ENCODE peak calls at places on chromosomes 2 and 18, in eight cellular contexts. B, U, M, K, T, Z, X and Q are unnamed samples.
A peak's percentile ranks its signal among the peaks of the same experiment; 100 is the strongest.

GRCh38 chr2:126655500-126656310 is at the start of gene GYPC:
- DNase-seq in M (peak; percentile 78), U (peak; percentile 90), Z (peak; percentile 82), T (peak; percentile 34), K (peak; percentile 82), X (no peak), B (no peak), Q (no peak)

GRCh38 chr18:61893304-61893970 is 630 bp upstream of the RNF152 start:
- DNase-seq in M (peak; percentile 76), B (no peak), T (peak; percentile 32), U (peak; percentile 69), K (peak; percentile 59), Z (peak; percentile 61), X (no peak), Q (peak; percentile 55)

GRCh38 chr2:88451647-88452150 is 794 bp downstream of the FOXI3 start:
- DNase-seq in U (no peak), B (no peak), Z (no peak), T (peak; percentile 4), X (no peak), K (no peak), M (no peak), Q (no peak)

GRCh38 chr18:56505971-56506370 is 132.4 kb downstream of the TXNL1 start:
- DNase-seq in Z (peak; percentile 37), U (no peak), X (no peak), T (no peak), B (no peak), M (no peak), K (no peak), Q (no peak)

GRCh38 chr2:237868631-237869356 is 9.4 kb downstream of the RAMP1 start:
- DNase-seq in X (no peak), U (no peak), B (no peak), M (peak; percentile 15), T (no peak), Z (peak; percentile 63), K (no peak), Q (no peak)

GRCh38 chr18:5416112-5416511 is 120.6 kb upstream of the ZBTB14 start:
- DNase-seq in X (no peak), M (no peak), U (no peak), T (no peak), K (no peak), B (no peak), Z (no peak), Q (no peak)

GRCh38 chr18:36519358-36519757 is 221.8 kb downstream of the FHOD3 start:
- DNase-seq in X (peak; percentile 7), T (no peak), Z (peak; percentile 52), U (no peak), K (no peak), B (no peak), M (no peak), Q (no peak)

GRCh38 chr2:236393581-236393980 is 129.4 kb upstream of the ASB18 start:
- DNase-seq in B (no peak), K (no peak), T (no peak), Z (no peak), X (no peak), U (no peak), M (no peak), Q (no peak)

GRCh38 chr2:208407667-208408066 is 1.1 kb downstream of the PTH2R start:
- DNase-seq in Z (peak; percentile 2), X (peak; percentile 55), B (no peak), T (peak; percentile 37), K (no peak), U (no peak), M (no peak), Q (no peak)

GRCh38 chr2:241680044-241680443 is 6.6 kb downstream of the DTYMK start:
- DNase-seq in B (no peak), U (no peak), Z (no peak), T (no peak), M (no peak), X (no peak), K (no peak), Q (no peak)

GRCh38 chr2:56369316-56369715 is 185.5 kb downstream of the CCDC85A start:
- DNase-seq in B (no peak), T (no peak), X (peak; percentile 29), K (no peak), M (no peak), Z (no peak), U (no peak), Q (no peak)

GRCh38 chr2:161005170-161005569 is 155.1 kb upstream of the TANK start:
- DNase-seq in Z (no peak), U (no peak), T (no peak), X (peak; percentile 23), K (no peak), M (no peak), B (no peak), Q (no peak)

GRCh38 chr2:160703648-160704585 is 210.3 kb upstream of the RBMS1 start:
- DNase-seq in U (no peak), M (no peak), K (no peak), X (no peak), B (no peak), Z (no peak), T (no peak), Q (no peak)

GRCh38 chr2:224517963-224518362 is 67.2 kb downstream of the CUL3 start:
- DNase-seq in X (no peak), M (no peak), T (no peak), B (no peak), Z (no peak), K (no peak), U (no peak), Q (no peak)

GRCh38 chr2:224518806-224519580 is 66.2 kb downstream of the CUL3 start:
- DNase-seq in U (no peak), X (peak; percentile 49), M (no peak), K (no peak), Z (peak; percentile 84), T (no peak), B (no peak), Q (no peak)

GRCh38 chr2:224520064-224520463 is 65.1 kb downstream of the CUL3 start:
- DNase-seq in U (no peak), M (no peak), Z (peak; percentile 92), B (no peak), X (peak; percentile 57), T (no peak), K (no peak), Q (no peak)

GRCh38 chr2:224524657-224525056 is 60.5 kb downstream of the CUL3 start:
- DNase-seq in K (no peak), Z (no peak), M (no peak), X (no peak), U (no peak), B (no peak), T (no peak), Q (no peak)

GRCh38 chr2:224523626-224524577 is 61.3 kb downstream of the CUL3 start:
- DNase-seq in Z (peak; percentile 18), K (no peak), X (no peak), U (no peak), M (no peak), B (no peak), T (no peak), Q (no peak)
- H3K4me1 ChIP-seq in Z (peaks cover 22% of the 10 kb centered on the region), K (peaks cover 81% of the 10 kb centered on the region), X (peaks cover 20% of the 10 kb centered on the region), U (peaks cover 14% of the 10 kb centered on the region), M (peaks cover 6% of the 10 kb centered on the region), B (no peaks in the 10 kb centered on the region), T (peaks cover 22% of the 10 kb centered on the region), Q (peaks cover 29% of the 10 kb centered on the region)

GRCh38 chr2:232335859-232336215 is 42.7 kb upstream of the ALPP start:
- DNase-seq in Z (no peak), X (no peak), K (no peak), M (no peak), U (peak; percentile 17), T (no peak), B (no peak), Q (no peak)
- TF ChIP-seq CTCF in Z (no peak), X (no peak), K (no peak), M (no peak), U (no peak), T (no peak), B (no peak), Q (no peak)

GRCh38 chr2:101963198-101963597 is 28.6 kb upstream of the IL1R2 start:
- DNase-seq in T (no peak), Z (no peak), U (no peak), K (no peak), M (no peak), X (no peak), B (no peak), Q (no peak)

GRCh38 chr2:101958071-101958470 is 33.7 kb upstream of the IL1R2 start:
- DNase-seq in T (no peak), K (no peak), M (no peak), U (no peak), Z (no peak), X (peak; percentile 28), B (no peak), Q (no peak)

GRCh38 chr2:101961287-101962242 is 30.2 kb upstream of the IL1R2 start:
- DNase-seq in Z (peak; percentile 96), K (peak; percentile 79), M (peak; percentile 69), U (peak; percentile 87), X (no peak), T (peak; percentile 18), B (no peak), Q (peak; percentile 43)

GRCh38 chr2:101962243-101962809 is 29.4 kb upstream of the IL1R2 start:
- DNase-seq in U (no peak), T (no peak), M (no peak), Z (no peak), X (no peak), B (no peak), K (no peak), Q (no peak)

DNA sequence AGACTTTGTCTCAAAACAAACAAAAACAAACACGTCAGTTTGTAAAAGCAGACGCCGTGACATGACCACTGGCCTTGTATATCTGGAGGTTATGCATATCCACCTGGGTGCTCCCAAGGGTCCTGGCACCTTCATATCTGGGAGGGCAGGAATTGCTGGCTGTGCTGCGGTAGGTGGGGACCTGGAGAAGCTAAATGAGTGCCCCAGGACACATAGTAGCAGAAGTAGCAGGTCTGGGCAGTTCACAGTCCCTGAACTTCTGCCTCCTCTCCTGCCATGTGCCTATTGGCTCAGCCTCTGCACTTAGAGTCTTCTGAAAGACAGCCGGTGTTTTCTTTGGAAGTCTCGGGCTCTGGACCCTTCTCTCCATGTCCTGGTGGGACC is 30.9 kb upstream of the IL1R2 start:
- DNase-seq in U (no peak), K (no peak), B (no peak), T (no peak), Z (no peak), X (no peak), M (no peak), Q (no peak)
- H3K4me3 ChIP-seq in U (no peak overlapping the region), K (no peak overlapping the region), B (no peak overlapping the region), T (no peak overlapping the region), Z (no peak overlapping the region), X (no peak overlapping the region), M (no peak overlapping the region), Q (no peak overlapping the region)

DNA sequence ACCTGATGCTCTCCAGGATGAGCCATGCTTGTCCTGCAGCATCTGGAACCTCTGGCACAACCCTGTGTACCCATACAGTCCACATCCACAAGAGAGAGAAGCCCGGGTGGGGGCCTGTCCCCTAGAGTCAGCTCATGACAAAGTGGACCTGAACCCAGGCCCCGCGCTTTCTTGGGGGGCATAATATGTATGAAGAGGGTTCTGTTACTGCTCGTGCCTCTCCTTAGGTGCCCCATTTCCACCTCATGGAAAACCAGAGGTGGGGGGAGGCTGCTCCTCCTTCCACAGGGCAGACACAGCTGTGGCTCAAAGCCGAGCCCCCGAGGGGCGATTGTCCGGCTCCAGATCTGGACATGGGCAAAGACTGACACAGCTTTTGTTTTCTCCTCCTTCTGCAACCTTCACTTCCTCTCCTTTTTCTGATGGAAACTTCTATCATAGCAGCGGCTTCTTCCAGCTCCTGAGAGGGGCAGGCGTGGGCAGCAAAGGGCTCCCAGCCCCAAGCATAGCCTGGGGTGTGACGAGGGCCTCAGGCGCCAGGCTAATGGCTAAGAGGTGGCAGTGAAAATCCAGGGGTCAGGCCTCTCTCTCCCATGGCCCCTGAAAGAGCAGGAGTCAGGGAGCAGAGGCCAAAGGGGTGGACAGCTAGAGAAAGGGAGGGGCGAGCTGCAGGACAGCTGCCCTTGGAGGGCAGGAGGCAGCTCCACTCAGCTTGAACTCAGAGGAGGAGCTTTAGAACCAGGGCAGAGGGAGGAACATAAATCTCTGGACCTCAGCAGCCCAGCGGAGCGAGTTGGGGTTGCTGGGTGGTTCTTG is 155.5 kb downstream of the ZFP36L2 start:
- DNase-seq in Z (no peak), X (no peak), T (no peak), M (no peak), B (no peak), U (no peak), K (no peak), Q (no peak)
- H3K4me1 ChIP-seq in Z (peaks cover 35% of the 10 kb centered on the region), X (peaks cover 74% of the 10 kb centered on the region), T (peaks cover 19% of the 10 kb centered on the region), M (peaks cover under 1% of the 10 kb centered on the region), B (no peaks in the 10 kb centered on the region), U (peaks cover 35% of the 10 kb centered on the region), K (peaks cover 71% of the 10 kb centered on the region), Q (peaks cover 42% of the 10 kb centered on the region)